ENCODE peak calls at places on chromosomes 12 and 14, in six cellular contexts. H is SK-N-SH, E is K562, V is HepG2, Y is H1, J is HCT116. W is an unnamed sample.
A peak's percentile ranks its signal among the peaks of the same experiment; 100 is the strongest.

GRCh38 chr12:84814664-84815245 is 97.8 kb downstream of the SLC6A15 start:
- DNase-seq in H (no peak), E (no peak), V (no peak), Y (no peak), J (no peak), W (no peak)

GRCh38 chr12:77777274-77777673 is 53.4 kb upstream of the NAV3 start:
- DNase-seq in H (no peak), E (no peak), V (no peak), Y (no peak), J (no peak), W (no peak)

GRCh38 chr12:116880817-116881324 is 370 bp downstream of the HRK start:
- DNase-seq in H (peak; percentile 83), E (peak; percentile 55), V (peak; percentile 27), Y (peak; percentile 75), J (no peak), W (peak; percentile 94)

GRCh38 chr12:47773858-47774580 is 981 bp downstream of the SLC48A1 start:
- DNase-seq in H (peak; percentile 68), E (peak; percentile 60), V (no peak), Y (no peak), J (no peak), W (peak; percentile 58)

GRCh38 chr12:19186722-19187661 is 57.5 kb downstream of the PLEKHA5 start:
- DNase-seq in H (peak; percentile 38), E (peak; percentile 17), V (peak; percentile 45), Y (no peak), J (peak; percentile 31), W (peak; percentile 19)

GRCh38 chr14:98868846-98869245 is 403.2 kb downstream of the BCL11B start:
- DNase-seq in H (no peak), E (no peak), V (no peak), Y (no peak), J (no peak), W (no peak)

GRCh38 chr12:107152331-107152730 is 59.0 kb upstream of the CRY1 start:
- DNase-seq in H (no peak), E (no peak), V (no peak), Y (no peak), J (no peak), W (no peak)

GRCh38 chr14:20934148-20934762 is 21.0 kb upstream of the RNASE2 start:
- DNase-seq in H (peak; percentile 27), E (peak; percentile 51), V (no peak), Y (peak; percentile 96), J (peak; percentile 62), W (no peak)

GRCh38 chr12:103806807-103807206 is 34.2 kb downstream of the NT5DC3 start:
- DNase-seq in H (no peak), E (peak; percentile 20), V (no peak), Y (no peak), J (no peak), W (no peak)

GRCh38 chr14:42014301-42014700 is 407.6 kb downstream of the LRFN5 start:
- DNase-seq in H (no peak), E (no peak), V (no peak), Y (no peak), J (no peak), W (no peak)

GRCh38 chr12:13947237-13947945 is 34.0 kb downstream of the GRIN2B start:
- DNase-seq in H (no peak), E (no peak), V (no peak), Y (no peak), J (no peak), W (no peak)

GRCh38 chr14:104817930-104818713 is 17.2 kb downstream of the ZBTB42 start:
- DNase-seq in H (no peak), E (no peak), V (no peak), Y (no peak), J (no peak), W (no peak)

GRCh38 chr14:100375273-100375962 is 52.3 kb downstream of the SLC25A47 start:
- DNase-seq in H (peak; percentile 60), E (peak; percentile 83), V (peak; percentile 20), Y (no peak), J (peak; percentile 52), W (peak; percentile 74)

GRCh38 chr14:99215277-99215676 is 56.7 kb downstream of the BCL11B start:
- DNase-seq in H (no peak), E (no peak), V (no peak), Y (no peak), J (no peak), W (peak; percentile 29)

GRCh38 chr14:51094282-51094821 is 553 bp downstream of the TRIM9 start:
- DNase-seq in H (peak; percentile 53), E (no peak), V (no peak), Y (peak; percentile 68), J (no peak), W (peak; percentile 11)

GRCh38 chr12:6430124-6430989 is 14.4 kb upstream of the CD27 start:
- DNase-seq in H (no peak), E (peak; percentile 70), V (peak; percentile 72), Y (no peak), J (peak; percentile 76), W (peak; percentile 30)

GRCh38 chr14:61462566-61463195 is 141.3 kb downstream of the PRKCH start:
- DNase-seq in H (peak; percentile 70), E (peak; percentile 15), V (peak; percentile 54), Y (peak; percentile 45), J (no peak), W (no peak)

GRCh38 chr12:64618953-64619590 is 8.8 kb downstream of the RASSF3 start:
- DNase-seq in H (no peak), E (peak; percentile 61), V (no peak), Y (no peak), J (no peak), W (no peak)

GRCh38 chr12:109715310-109716091 is 1.9 kb downstream of the FAM222A start:
- DNase-seq in H (peak; percentile 87), E (peak; percentile 49), V (no peak), Y (peak; percentile 74), J (no peak), W (no peak)

GRCh38 chr14:74792249-74793039 is 29.3 kb downstream of the YLPM1 start:
- DNase-seq in H (no peak), E (no peak), V (no peak), Y (no peak), J (no peak), W (no peak)

GRCh38 chr14:92783813-92784431 is 10.2 kb upstream of the GOLGA5 start:
- DNase-seq in H (peak; percentile 44), E (peak; percentile 26), V (peak; percentile 56), Y (no peak), J (peak; percentile 62), W (peak; percentile 84)

GRCh38 chr12:4303750-4304149 is 17.3 kb upstream of the TIGAR start:
- DNase-seq in H (no peak), E (no peak), V (no peak), Y (no peak), J (no peak), W (no peak)

GRCh38 chr12:10623131-10623530 is 9.7 kb upstream of the MAGOHB start:
- DNase-seq in H (no peak), E (no peak), V (no peak), Y (no peak), J (no peak), W (no peak)

GRCh38 chr14:93889739-93890138 is 37.4 kb upstream of the FAM181A start:
- DNase-seq in H (no peak), E (no peak), V (no peak), Y (no peak), J (no peak), W (no peak)

GRCh38 chr12:126582231-126582630 is 1517.0 kb downstream of the AACS start:
- DNase-seq in H (no peak), E (no peak), V (no peak), Y (no peak), J (no peak), W (no peak)

GRCh38 chr12:112182499-112182898 is 57.1 kb downstream of the TRAFD1 start:
- DNase-seq in H (no peak), E (no peak), V (no peak), Y (no peak), J (no peak), W (no peak)

GRCh38 chr12:102527256-102527720 is 46.9 kb upstream of the IGF1 start:
- DNase-seq in H (no peak), E (no peak), V (no peak), Y (no peak), J (no peak), W (no peak)

DNA sequence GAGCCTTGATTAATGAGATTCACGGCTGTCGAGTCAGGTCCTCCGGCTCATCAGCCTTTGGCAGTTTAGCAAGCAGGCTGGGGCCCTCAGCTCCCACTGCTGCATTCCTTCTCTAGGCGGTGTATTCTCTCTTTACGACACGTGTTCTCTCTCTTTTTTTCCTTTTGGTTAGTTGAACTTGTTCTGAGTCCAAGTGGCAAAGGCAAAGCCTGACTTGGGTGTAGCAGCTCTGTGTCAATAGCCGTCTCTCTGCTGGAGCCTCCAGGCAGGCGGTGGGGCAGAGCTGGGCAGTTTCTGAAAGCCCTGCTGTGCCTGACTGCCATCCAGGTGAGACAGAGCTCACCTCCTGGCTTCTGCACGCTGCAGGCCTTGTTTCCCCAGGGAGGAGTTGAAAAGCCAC is 46.6 kb downstream of the SUSD6 start:
- DNase-seq in H (no peak), E (no peak), V (peak; percentile 63), Y (no peak), J (no peak), W (peak; percentile 86)
- TF ChIP-seq JUND in H (no peak), E (no peak), V (no peak), Y (no peak), J (no peak), W (no peak)

DNA sequence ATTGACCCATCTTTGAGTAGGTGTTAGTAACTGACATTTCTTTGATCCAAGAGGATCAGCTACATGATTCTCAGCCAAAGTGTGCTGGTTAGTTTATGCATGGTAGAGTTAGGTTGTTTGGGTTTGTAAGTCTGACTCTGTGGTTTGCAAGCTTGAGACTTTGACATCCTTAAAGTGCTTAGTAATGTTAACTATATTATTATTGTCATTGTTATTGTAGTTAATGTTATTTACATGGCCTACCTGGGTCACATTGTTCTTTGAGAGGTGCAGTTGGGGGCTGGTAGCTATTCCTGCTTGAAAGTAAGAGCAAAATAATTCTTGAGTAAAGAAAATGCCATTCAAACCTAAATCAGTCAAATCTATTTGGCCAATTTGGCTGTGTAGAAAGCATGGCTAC is 2.8 kb downstream of the OR6C76 start:
- DNase-seq in H (no peak), E (no peak), V (no peak), Y (no peak), J (no peak), W (no peak)
- TF ChIP-seq JUND in H (no peak), E (no peak), V (no peak), Y (no peak), J (no peak), W (no peak)

GRCh38 chr12:62655524-62656160 is 189.0 kb downstream of the MON2 start:
- DNase-seq in H (no peak), E (no peak), V (no peak), Y (no peak), J (no peak), W (no peak)

GRCh38 chr12:62653304-62653703 is 186.7 kb downstream of the MON2 start:
- DNase-seq in H (no peak), E (no peak), V (no peak), Y (no peak), J (no peak), W (no peak)

GRCh38 chr12:62651138-62651537 is 184.5 kb downstream of the MON2 start:
- DNase-seq in H (no peak), E (no peak), V (no peak), Y (no peak), J (no peak), W (no peak)

GRCh38 chr12:62654558-62655241 is 188.1 kb downstream of the MON2 start:
- DNase-seq in H (no peak), E (no peak), V (no peak), Y (no peak), J (no peak), W (no peak)

GRCh38 chr12:62653740-62654139 is 187.1 kb downstream of the MON2 start:
- DNase-seq in H (no peak), E (no peak), V (no peak), Y (peak; percentile 75), J (no peak), W (no peak)
- TF ChIP-seq JUND in H (no peak), E (no peak), V (no peak), Y (no peak), J (no peak), W (no peak)

GRCh38 chr12:93317227-93317626 is 60.5 kb upstream of the NUDT4 start:
- DNase-seq in H (no peak), E (peak; percentile 27), V (peak; percentile 84), Y (no peak), J (no peak), W (peak; percentile 36)
- TF ChIP-seq JUND in H (no peak), E (no peak), V (no peak), Y (no peak), J (no peak), W (no peak)

W was measured in T47D.